ENCODE peak calls at places on chromosomes 2 and 18, in ten cellular contexts. X is AG09309, U is PC-3, Y is progenitor cell of endocrine pancreas, Z is brain microvascular endothelial cell, O is WERI-Rb-1, V is left ventricle myocardium inferior, B is HCT116, I is AG09319, S is OCI-LY7. T is an unnamed sample.

GRCh38 chr2:7999683-8000476 is 682.0 kb upstream of the ID2 start:
- DNase-seq in I (no peak), B (no peak), S (no peak), U (no peak), Z (no peak), O (no peak), Y (no peak), V (no peak), X (no peak), T (no peak)

GRCh38 chr2:29694741-29695140 is 226.6 kb downstream of the ALK start:
- DNase-seq in V (no peak), Y (no peak), B (no peak), Z (no peak), X (no peak), O (no peak), I (no peak), U (no peak), S (no peak), T (no peak)

GRCh38 chr2:9288233-9288632 is 81.6 kb downstream of the ASAP2 start:
- DNase-seq in Z (peak; percentile 93), X (peak; percentile 74), U (peak; percentile 69), O (no peak), S (no peak), Y (no peak), V (no peak), B (no peak), I (peak; percentile 36), T (no peak)

GRCh38 chr2:100018794-100019193 is 123.6 kb downstream of the AFF3 start:
- DNase-seq in I (no peak), X (no peak), V (no peak), O (no peak), Z (peak; percentile 66), U (peak; percentile 64), B (no peak), Y (no peak), S (no peak), T (no peak)

GRCh38 chr2:9052821-9053533 is 49.5 kb upstream of the MBOAT2 start:
- DNase-seq in I (no peak), V (no peak), B (no peak), X (no peak), S (no peak), Z (no peak), O (no peak), Y (no peak), U (no peak), T (no peak)

GRCh38 chr18:8045890-8046289 is 478.8 kb downstream of the PTPRM start:
- DNase-seq in Y (no peak), X (no peak), V (no peak), Z (no peak), U (no peak), B (peak; percentile 15), I (no peak), O (no peak), S (no peak), T (peak; percentile 21)

GRCh38 chr2:55228224-55228563 is 3.9 kb downstream of the CLHC1 start:
- DNase-seq in U (no peak), Y (no peak), Z (no peak), O (no peak), B (no peak), S (no peak), I (no peak), X (no peak), V (no peak), T (no peak)

GRCh38 chr18:64929026-64929425 is 780.1 kb upstream of the LINC00305 start:
- DNase-seq in S (no peak), X (no peak), I (no peak), Y (no peak), V (no peak), O (no peak), U (peak; percentile 70), Z (no peak), B (no peak), T (no peak)

GRCh38 chr2:30871980-30872789 is 64.9 kb upstream of the CAPN13 start:
- DNase-seq in X (no peak), U (no peak), Y (no peak), V (no peak), B (no peak), I (no peak), O (no peak), Z (no peak), S (no peak), T (no peak)

GRCh38 chr2:149877913-149878312 is 290.3 kb upstream of the MMADHC start:
- DNase-seq in S (no peak), X (no peak), Z (no peak), U (peak; percentile 93), B (peak; percentile 13), I (no peak), O (no peak), V (no peak), Y (no peak), T (no peak)

GRCh38 chr2:69436594-69436936 is 670 bp downstream of the NFU1 start:
- DNase-seq in X (no peak), U (peak; percentile 20), B (no peak), Z (peak; percentile 20), I (no peak), S (peak; percentile 44), Y (no peak), O (no peak), V (no peak), T (peak; percentile 12)

GRCh38 chr2:145755019-145755837 is 1235.3 kb upstream of the ZEB2 start:
- DNase-seq in Y (no peak), Z (no peak), X (no peak), V (no peak), B (no peak), S (no peak), U (no peak), I (no peak), O (no peak), T (no peak)

GRCh38 chr18:22536558-22536957 is 118.8 kb upstream of the CTAGE1 start:
- DNase-seq in V (no peak), Y (no peak), O (no peak), X (no peak), B (no peak), I (no peak), U (no peak), S (no peak), Z (no peak), T (no peak)
- TF ChIP-seq CTCF in V (no peak), Y (no peak), O (no peak), X (no peak), B (no peak), I (no peak), U (no peak), S (no peak), Z (no peak), T (no peak)

GRCh38 chr2:121479882-121480522 is 50.7 kb upstream of the RNU4ATAC start:
- DNase-seq in Z (no peak), V (no peak), I (no peak), S (peak; percentile 5), U (no peak), B (no peak), Y (no peak), X (no peak), O (peak; percentile 27), T (no peak)
- TF ChIP-seq CTCF in Z (peak; percentile 38), V (no peak), I (peak; percentile 10), S (peak; percentile 61), U (peak; percentile 54), B (peak; percentile 45), Y (no peak), X (peak; percentile 22), O (peak; percentile 70), T (no peak)

GRCh38 chr18:39801848-39802247 is 2153.2 kb upstream of the PIK3C3 start:
- DNase-seq in V (no peak), Y (no peak), B (no peak), X (no peak), I (no peak), S (no peak), U (no peak), Z (no peak), O (no peak), T (no peak)

GRCh38 chr18:39801010-39801409 is 2154.0 kb upstream of the PIK3C3 start:
- DNase-seq in S (no peak), Y (no peak), V (no peak), U (no peak), X (no peak), I (no peak), B (no peak), Z (no peak), O (no peak), T (no peak)

GRCh38 chr18:39805218-39805617 is 2149.8 kb upstream of the PIK3C3 start:
- DNase-seq in S (no peak), O (no peak), X (no peak), U (no peak), Y (no peak), Z (no peak), B (no peak), V (no peak), I (no peak), T (no peak)

GRCh38 chr18:39802648-39803229 is 2152.3 kb upstream of the PIK3C3 start:
- DNase-seq in U (no peak), I (no peak), Z (no peak), V (no peak), Y (no peak), O (no peak), S (no peak), B (no peak), X (no peak), T (no peak)

GRCh38 chr18:39806519-39806918 is 2148.5 kb upstream of the PIK3C3 start:
- DNase-seq in U (peak; percentile 15), S (no peak), B (no peak), X (no peak), Y (no peak), V (no peak), I (no peak), O (no peak), Z (peak; percentile 23), T (no peak)
- TF ChIP-seq CTCF in U (no peak), S (no peak), B (peak; percentile 3), X (no peak), Y (no peak), V (no peak), I (no peak), O (no peak), Z (no peak), T (no peak)

GRCh38 chr18:33212363-33212762 is 228.2 kb downstream of the CCDC178 start:
- DNase-seq in O (no peak), Y (no peak), B (no peak), I (no peak), S (no peak), X (no peak), Z (no peak), U (peak; percentile 34), V (no peak), T (no peak)
- TF ChIP-seq CTCF in O (no peak), Y (no peak), B (no peak), I (no peak), S (no peak), X (no peak), Z (no peak), U (no peak), V (no peak), T (no peak)

DNA sequence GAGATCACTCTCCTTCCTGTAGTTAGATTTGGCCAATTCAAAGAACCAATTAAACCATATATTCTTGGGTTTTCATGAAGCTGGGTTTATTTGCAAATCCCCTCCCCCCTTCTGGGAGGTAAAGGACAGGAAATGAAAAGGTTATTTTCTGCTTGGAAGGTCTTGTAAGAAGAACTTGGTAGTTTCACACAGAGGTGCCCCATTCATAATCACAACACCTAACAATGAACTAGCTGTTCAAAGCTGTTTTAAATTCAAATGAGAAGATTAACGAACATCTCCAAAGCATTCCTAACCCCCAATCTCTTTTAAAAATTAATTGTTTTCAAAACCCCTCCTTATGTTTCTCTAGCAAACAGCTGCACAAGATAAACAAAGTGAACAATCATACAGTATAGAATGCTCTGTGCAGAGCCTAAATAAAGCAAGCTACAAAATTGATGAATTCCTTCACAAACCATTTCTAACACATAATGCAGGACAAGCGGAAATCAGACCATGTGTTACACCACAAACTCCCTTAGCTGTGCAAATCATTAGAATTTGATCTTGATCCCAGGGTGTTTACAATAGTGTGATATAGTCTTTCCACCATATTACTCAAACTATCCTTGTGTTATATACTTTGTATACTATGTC is 271.4 kb downstream of the SATB2 start:
- DNase-seq in V (no peak), I (no peak), X (no peak), Z (no peak), U (no peak), S (peak; percentile 90), Y (no peak), B (no peak), O (no peak), T (no peak)
- TF ChIP-seq CTCF in V (no peak), I (no peak), X (no peak), Z (no peak), U (no peak), S (no peak), Y (no peak), B (no peak), O (no peak), T (no peak)